ENCODE peak calls at places on chromosomes 7 and 10, in six cellular contexts. One of them, this sample, is unnamed.

GRCh38 chr10:114398587-114399331 is 5.5 kb downstream of the AFAP1L2 start:
- DNase-seq in fibroblast of lung: no peak
- DNase-seq in Peyer's patch: no peak
- DNase-seq in left ventricle myocardium inferior: no peak
- DNase-seq in kidney: no peak
- DNase-seq in mammary epithelial cell: no peak
- DNase-seq in this sample: no peak

GRCh38 chr7:82745117-82745516 is 301.5 kb upstream of the CACNA2D1 start:
- DNase-seq in fibroblast of lung: no peak
- DNase-seq in Peyer's patch: no peak
- DNase-seq in left ventricle myocardium inferior: no peak
- DNase-seq in kidney: no peak
- DNase-seq in mammary epithelial cell: no peak
- DNase-seq in this sample: no peak

GRCh38 chr7:99693427-99694200 is 13.8 kb upstream of the CYP3A5 start:
- DNase-seq in fibroblast of lung: no peak
- DNase-seq in Peyer's patch: no peak
- DNase-seq in left ventricle myocardium inferior: no peak
- DNase-seq in kidney: no peak
- DNase-seq in mammary epithelial cell: no peak
- DNase-seq in this sample: no peak

GRCh38 chr7:98930921-98931320 is 52.6 kb downstream of the TRRAP start:
- DNase-seq in fibroblast of lung: no peak
- DNase-seq in Peyer's patch: no peak
- DNase-seq in left ventricle myocardium inferior: no peak
- DNase-seq in kidney: no peak
- DNase-seq in mammary epithelial cell: peak
- DNase-seq in this sample: no peak

GRCh38 chr7:102425639-102426267 is 7.6 kb upstream of the ORAI2 start:
- DNase-seq in fibroblast of lung: no peak
- DNase-seq in Peyer's patch: peak
- DNase-seq in left ventricle myocardium inferior: peak
- DNase-seq in kidney: peak
- DNase-seq in mammary epithelial cell: no peak
- DNase-seq in this sample: peak

GRCh38 chr10:13658256-13658655 is 71.5 kb downstream of the PRPF18 start:
- DNase-seq in fibroblast of lung: no peak
- DNase-seq in Peyer's patch: no peak
- DNase-seq in left ventricle myocardium inferior: no peak
- DNase-seq in kidney: no peak
- DNase-seq in mammary epithelial cell: no peak
- DNase-seq in this sample: no peak

GRCh38 chr10:78584666-78585065 is 484.1 kb upstream of the ZMIZ1 start:
- DNase-seq in fibroblast of lung: no peak
- DNase-seq in Peyer's patch: no peak
- DNase-seq in left ventricle myocardium inferior: no peak
- DNase-seq in kidney: no peak
- DNase-seq in mammary epithelial cell: no peak
- DNase-seq in this sample: no peak

GRCh38 chr10:968546-969199 is 19.6 kb upstream of the GTPBP4 start:
- DNase-seq in fibroblast of lung: no peak
- DNase-seq in Peyer's patch: no peak
- DNase-seq in left ventricle myocardium inferior: no peak
- DNase-seq in kidney: no peak
- DNase-seq in mammary epithelial cell: peak
- DNase-seq in this sample: no peak

GRCh38 chr10:104251443-104251842 is 3.2 kb upstream of the GSTO1 start:
- DNase-seq in fibroblast of lung: no peak
- DNase-seq in Peyer's patch: no peak
- DNase-seq in left ventricle myocardium inferior: no peak
- DNase-seq in kidney: no peak
- DNase-seq in mammary epithelial cell: no peak
- DNase-seq in this sample: no peak

GRCh38 chr10:70331486-70332268 is 47.9 kb upstream of the NPFFR1 start:
- DNase-seq in fibroblast of lung: peak
- DNase-seq in Peyer's patch: no peak
- DNase-seq in left ventricle myocardium inferior: peak
- DNase-seq in kidney: peak
- DNase-seq in mammary epithelial cell: peak
- DNase-seq in this sample: no peak

GRCh38 chr10:78339251-78339650 is 305.6 kb downstream of the RPS24 start:
- DNase-seq in fibroblast of lung: no peak
- DNase-seq in Peyer's patch: peak
- DNase-seq in left ventricle myocardium inferior: no peak
- DNase-seq in kidney: no peak
- DNase-seq in mammary epithelial cell: no peak
- DNase-seq in this sample: no peak

GRCh38 chr10:69232736-69233135 is 12.6 kb downstream of the HKDC1 start:
- DNase-seq in fibroblast of lung: no peak
- DNase-seq in Peyer's patch: peak
- DNase-seq in left ventricle myocardium inferior: no peak
- DNase-seq in kidney: no peak
- DNase-seq in mammary epithelial cell: no peak
- DNase-seq in this sample: no peak

GRCh38 chr7:131106681-131107342 is 220.9 kb upstream of the MKLN1 start:
- DNase-seq in fibroblast of lung: no peak
- DNase-seq in Peyer's patch: peak
- DNase-seq in left ventricle myocardium inferior: peak
- DNase-seq in kidney: peak
- DNase-seq in mammary epithelial cell: no peak
- DNase-seq in this sample: peak

GRCh38 chr10:45515630-45516029 is 141.6 kb downstream of the ALOX5 start:
- DNase-seq in fibroblast of lung: no peak
- DNase-seq in Peyer's patch: no peak
- DNase-seq in left ventricle myocardium inferior: no peak
- DNase-seq in kidney: no peak
- DNase-seq in mammary epithelial cell: no peak
- DNase-seq in this sample: no peak

GRCh38 chr10:45509491-45509890 is 135.5 kb downstream of the ALOX5 start:
- DNase-seq in fibroblast of lung: no peak
- DNase-seq in Peyer's patch: no peak
- DNase-seq in left ventricle myocardium inferior: no peak
- DNase-seq in kidney: no peak
- DNase-seq in mammary epithelial cell: peak
- DNase-seq in this sample: no peak

GRCh38 chr10:45514283-45515270 is 140.6 kb downstream of the ALOX5 start:
- DNase-seq in fibroblast of lung: peak
- DNase-seq in Peyer's patch: no peak
- DNase-seq in left ventricle myocardium inferior: no peak
- DNase-seq in kidney: no peak
- DNase-seq in mammary epithelial cell: peak
- DNase-seq in this sample: no peak

GRCh38 chr10:45518741-45519140 is 144.7 kb downstream of the ALOX5 start:
- DNase-seq in fibroblast of lung: no peak
- DNase-seq in Peyer's patch: no peak
- DNase-seq in left ventricle myocardium inferior: no peak
- DNase-seq in kidney: no peak
- DNase-seq in mammary epithelial cell: no peak
- DNase-seq in this sample: no peak

GRCh38 chr10:45513586-45513985 is 139.6 kb downstream of the ALOX5 start:
- DNase-seq in fibroblast of lung: no peak
- DNase-seq in Peyer's patch: no peak
- DNase-seq in left ventricle myocardium inferior: no peak
- DNase-seq in kidney: no peak
- DNase-seq in mammary epithelial cell: peak
- DNase-seq in this sample: no peak
- TF ChIP-seq CTCF in fibroblast of lung: no peak
- TF ChIP-seq CTCF in Peyer's patch: no peak
- TF ChIP-seq CTCF in left ventricle myocardium inferior: no peak
- TF ChIP-seq CTCF in kidney: no peak
- TF ChIP-seq CTCF in mammary epithelial cell: no peak
- TF ChIP-seq CTCF in this sample: no peak

GRCh38 chr7:159020987-159021386 is 123.7 kb downstream of the VIPR2 start:
- DNase-seq in fibroblast of lung: no peak
- DNase-seq in Peyer's patch: peak
- DNase-seq in left ventricle myocardium inferior: no peak
- DNase-seq in kidney: peak
- DNase-seq in mammary epithelial cell: no peak
- DNase-seq in this sample: no peak
- TF ChIP-seq CTCF in fibroblast of lung: no peak
- TF ChIP-seq CTCF in Peyer's patch: no peak
- TF ChIP-seq CTCF in left ventricle myocardium inferior: peak
- TF ChIP-seq CTCF in kidney: no peak
- TF ChIP-seq CTCF in mammary epithelial cell: no peak
- TF ChIP-seq CTCF in this sample: no peak

DNA sequence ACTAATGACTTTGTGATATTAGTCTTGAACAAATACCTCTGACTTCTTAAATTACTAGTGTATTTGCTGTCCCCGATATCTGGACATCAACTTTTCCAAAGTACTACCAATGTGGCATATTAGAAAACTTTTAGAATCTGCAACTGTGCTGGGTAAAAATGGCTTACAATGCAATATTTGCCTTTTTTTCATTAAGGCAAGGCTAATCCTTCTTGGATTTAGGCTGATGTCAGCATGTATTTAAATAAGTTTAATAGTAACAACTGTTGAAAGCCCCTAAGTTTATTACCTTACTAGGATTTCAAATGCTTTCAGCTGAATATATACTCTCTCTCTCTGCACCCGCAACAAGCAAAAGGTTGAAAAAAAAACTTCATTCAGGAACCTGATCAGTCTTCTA is 1232.3 kb downstream of the REEP3 start:
- DNase-seq in fibroblast of lung: no peak
- DNase-seq in Peyer's patch: no peak
- DNase-seq in left ventricle myocardium inferior: no peak
- DNase-seq in kidney: no peak
- DNase-seq in mammary epithelial cell: no peak
- DNase-seq in this sample: no peak
- TF ChIP-seq CTCF in fibroblast of lung: no peak
- TF ChIP-seq CTCF in Peyer's patch: no peak
- TF ChIP-seq CTCF in left ventricle myocardium inferior: no peak
- TF ChIP-seq CTCF in kidney: no peak
- TF ChIP-seq CTCF in mammary epithelial cell: no peak
- TF ChIP-seq CTCF in this sample: no peak

GRCh38 chr10:4678023-4678950 is 147.7 kb upstream of the AKR1E2 start:
- DNase-seq in fibroblast of lung: peak
- DNase-seq in Peyer's patch: no peak
- DNase-seq in left ventricle myocardium inferior: no peak
- DNase-seq in kidney: no peak
- DNase-seq in mammary epithelial cell: peak
- DNase-seq in this sample: no peak
- TF ChIP-seq CTCF in fibroblast of lung: no peak
- TF ChIP-seq CTCF in Peyer's patch: no peak
- TF ChIP-seq CTCF in left ventricle myocardium inferior: no peak
- TF ChIP-seq CTCF in kidney: no peak
- TF ChIP-seq CTCF in mammary epithelial cell: no peak
- TF ChIP-seq CTCF in this sample: no peak

DNA sequence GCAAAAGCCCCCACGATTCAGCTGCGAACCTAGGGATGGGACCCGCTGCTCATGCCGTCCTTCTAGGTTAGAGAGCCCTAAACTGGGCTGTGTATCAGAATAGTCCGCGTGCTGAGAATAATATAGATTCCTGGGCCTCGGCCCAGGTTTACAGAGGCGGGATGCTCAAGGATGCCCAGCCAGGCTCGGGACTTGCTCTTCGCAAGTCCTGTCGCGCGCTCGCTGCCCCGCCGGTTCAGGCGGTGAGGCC is 266 bp upstream of the STMP1 start:
- DNase-seq in fibroblast of lung: no peak
- DNase-seq in Peyer's patch: no peak
- DNase-seq in left ventricle myocardium inferior: no peak
- DNase-seq in kidney: no peak
- DNase-seq in mammary epithelial cell: no peak
- DNase-seq in this sample: no peak
- TF ChIP-seq CTCF in fibroblast of lung: no peak
- TF ChIP-seq CTCF in Peyer's patch: no peak
- TF ChIP-seq CTCF in left ventricle myocardium inferior: peak
- TF ChIP-seq CTCF in kidney: no peak
- TF ChIP-seq CTCF in mammary epithelial cell: no peak
- TF ChIP-seq CTCF in this sample: no peak

GRCh38 chr10:44673245-44673999 is 237.7 kb upstream of the TMEM72 start:
- DNase-seq in fibroblast of lung: no peak
- DNase-seq in Peyer's patch: no peak
- DNase-seq in left ventricle myocardium inferior: no peak
- DNase-seq in kidney: peak
- DNase-seq in mammary epithelial cell: no peak
- DNase-seq in this sample: no peak

GRCh38 chr10:44668336-44668735 is 242.8 kb upstream of the TMEM72 start:
- DNase-seq in fibroblast of lung: no peak
- DNase-seq in Peyer's patch: no peak
- DNase-seq in left ventricle myocardium inferior: no peak
- DNase-seq in kidney: no peak
- DNase-seq in mammary epithelial cell: no peak
- DNase-seq in this sample: no peak

GRCh38 chr10:44675086-44675874 is 235.9 kb upstream of the TMEM72 start:
- DNase-seq in fibroblast of lung: no peak
- DNase-seq in Peyer's patch: no peak
- DNase-seq in left ventricle myocardium inferior: no peak
- DNase-seq in kidney: no peak
- DNase-seq in mammary epithelial cell: no peak
- DNase-seq in this sample: no peak

GRCh38 chr10:44674536-44674935 is 236.6 kb upstream of the TMEM72 start:
- DNase-seq in fibroblast of lung: no peak
- DNase-seq in Peyer's patch: no peak
- DNase-seq in left ventricle myocardium inferior: no peak
- DNase-seq in kidney: no peak
- DNase-seq in mammary epithelial cell: no peak
- DNase-seq in this sample: no peak

GRCh38 chr10:44671321-44671720 is 239.8 kb upstream of the TMEM72 start:
- DNase-seq in fibroblast of lung: no peak
- DNase-seq in Peyer's patch: no peak
- DNase-seq in left ventricle myocardium inferior: no peak
- DNase-seq in kidney: no peak
- DNase-seq in mammary epithelial cell: no peak
- DNase-seq in this sample: no peak
- TF ChIP-seq CTCF in fibroblast of lung: no peak
- TF ChIP-seq CTCF in Peyer's patch: no peak
- TF ChIP-seq CTCF in left ventricle myocardium inferior: no peak
- TF ChIP-seq CTCF in kidney: no peak
- TF ChIP-seq CTCF in mammary epithelial cell: no peak
- TF ChIP-seq CTCF in this sample: no peak

GRCh38 chr10:17257466-17258321 is 29.7 kb downstream of the VIM start:
- DNase-seq in fibroblast of lung: peak
- DNase-seq in Peyer's patch: no peak
- DNase-seq in left ventricle myocardium inferior: no peak
- DNase-seq in kidney: no peak
- DNase-seq in mammary epithelial cell: peak
- DNase-seq in this sample: no peak
- TF ChIP-seq CTCF in fibroblast of lung: peak
- TF ChIP-seq CTCF in Peyer's patch: peak
- TF ChIP-seq CTCF in left ventricle myocardium inferior: peak
- TF ChIP-seq CTCF in kidney: peak
- TF ChIP-seq CTCF in mammary epithelial cell: peak
- TF ChIP-seq CTCF in this sample: peak

DNA sequence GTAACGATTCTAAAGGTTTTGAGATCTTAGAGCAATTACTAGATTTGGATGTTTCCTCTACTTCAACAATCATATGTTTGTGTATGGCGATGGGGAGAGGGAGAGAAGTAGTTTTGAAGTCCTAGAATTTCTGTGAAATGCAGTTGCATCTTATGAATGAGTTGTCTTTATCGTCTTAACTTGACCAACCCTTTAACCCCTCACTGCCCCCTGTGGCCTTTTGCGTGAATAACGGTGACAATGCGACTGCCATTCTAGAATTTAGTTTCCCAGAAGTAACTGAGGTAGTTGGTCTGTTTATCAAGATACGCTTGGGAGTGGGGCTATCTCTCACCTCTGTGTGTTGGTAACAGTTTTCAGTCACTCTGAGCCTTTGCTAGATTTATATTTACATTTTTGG is 204.6 kb downstream of the HDAC9 start:
- DNase-seq in fibroblast of lung: no peak
- DNase-seq in Peyer's patch: no peak
- DNase-seq in left ventricle myocardium inferior: no peak
- DNase-seq in kidney: no peak
- DNase-seq in mammary epithelial cell: no peak
- DNase-seq in this sample: no peak
- TF ChIP-seq CTCF in fibroblast of lung: no peak
- TF ChIP-seq CTCF in Peyer's patch: no peak
- TF ChIP-seq CTCF in left ventricle myocardium inferior: no peak
- TF ChIP-seq CTCF in kidney: no peak
- TF ChIP-seq CTCF in mammary epithelial cell: peak
- TF ChIP-seq CTCF in this sample: no peak